ENCODE peak calls at places on chromosomes 11 and 22, in nine cellular contexts. Q, E, T, H, W, U, X, L and G are unnamed samples.
A peak's percentile ranks its signal among the peaks of the same experiment; 100 is the strongest.

GRCh38 chr11:94183886-94184264 is 55.2 kb downstream of the PANX1 start:
- DNase-seq in X (peak; percentile 85), W (peak; percentile 79), T (peak; percentile 41), U (peak; percentile 76), H (peak; percentile 64), Q (no peak), E (peak; percentile 36), L (peak; percentile 86), G (peak; percentile 62)

GRCh38 chr11:126282361-126282741 is 542 bp upstream of the TIRAP start:
- DNase-seq in H (no peak), W (peak; percentile 61), T (peak; percentile 42), X (no peak), E (peak; percentile 52), Q (no peak), U (peak; percentile 52), L (peak; percentile 66), G (peak; percentile 44)

GRCh38 chr11:110598725-110599124 is 113.5 kb downstream of the ARHGAP20 start:
- DNase-seq in W (no peak), H (no peak), E (no peak), L (no peak), Q (no peak), X (peak; percentile 61), U (no peak), T (no peak), G (no peak)

GRCh38 chr11:14446701-14447169 is 52.9 kb downstream of the COPB1 start:
- DNase-seq in Q (no peak), U (no peak), W (peak; percentile 60), X (no peak), L (peak; percentile 60), E (no peak), H (no peak), T (peak; percentile 48), G (peak; percentile 41)

GRCh38 chr22:29032584-29032983 is 29.0 kb downstream of the C22orf31 start:
- DNase-seq in H (no peak), E (no peak), W (peak; percentile 11), U (peak; percentile 14), Q (no peak), L (no peak), T (peak; percentile 5), X (no peak), G (peak; percentile 14)

GRCh38 chr11:119909495-119909894 is 180.5 kb upstream of the NECTIN1 start:
- DNase-seq in H (no peak), X (no peak), L (no peak), U (no peak), E (no peak), W (no peak), Q (no peak), T (no peak), G (no peak)

GRCh38 chr22:42203609-42204008 is 66.8 kb downstream of the TCF20 start:
- DNase-seq in U (no peak), H (no peak), L (no peak), X (no peak), E (no peak), Q (no peak), T (no peak), W (no peak), G (no peak)

GRCh38 chr11:124769804-124770774 is 8.0 kb upstream of the ESAM start:
- DNase-seq in E (no peak), Q (no peak), L (peak; percentile 72), H (no peak), T (no peak), U (peak; percentile 58), X (no peak), W (no peak), G (peak; percentile 61)

GRCh38 chr22:17371446-17371845 is 2.2 kb downstream of the CECR2 start:
- DNase-seq in E (no peak), W (no peak), H (no peak), L (no peak), T (no peak), U (no peak), X (no peak), Q (no peak), G (no peak)

GRCh38 chr22:17376950-17377349 is 7.7 kb downstream of the CECR2 start:
- DNase-seq in U (no peak), E (no peak), Q (no peak), H (no peak), W (no peak), X (no peak), T (no peak), L (no peak), G (no peak)

GRCh38 chr22:17373839-17374238 is 4.6 kb downstream of the CECR2 start:
- DNase-seq in H (no peak), Q (no peak), X (no peak), W (no peak), L (no peak), E (no peak), T (no peak), U (no peak), G (no peak)

GRCh38 chr22:17379939-17380710 is 10.9 kb downstream of the CECR2 start:
- DNase-seq in T (no peak), U (no peak), L (no peak), Q (no peak), E (peak; percentile 30), X (no peak), H (no peak), W (no peak), G (no peak)

DNA sequence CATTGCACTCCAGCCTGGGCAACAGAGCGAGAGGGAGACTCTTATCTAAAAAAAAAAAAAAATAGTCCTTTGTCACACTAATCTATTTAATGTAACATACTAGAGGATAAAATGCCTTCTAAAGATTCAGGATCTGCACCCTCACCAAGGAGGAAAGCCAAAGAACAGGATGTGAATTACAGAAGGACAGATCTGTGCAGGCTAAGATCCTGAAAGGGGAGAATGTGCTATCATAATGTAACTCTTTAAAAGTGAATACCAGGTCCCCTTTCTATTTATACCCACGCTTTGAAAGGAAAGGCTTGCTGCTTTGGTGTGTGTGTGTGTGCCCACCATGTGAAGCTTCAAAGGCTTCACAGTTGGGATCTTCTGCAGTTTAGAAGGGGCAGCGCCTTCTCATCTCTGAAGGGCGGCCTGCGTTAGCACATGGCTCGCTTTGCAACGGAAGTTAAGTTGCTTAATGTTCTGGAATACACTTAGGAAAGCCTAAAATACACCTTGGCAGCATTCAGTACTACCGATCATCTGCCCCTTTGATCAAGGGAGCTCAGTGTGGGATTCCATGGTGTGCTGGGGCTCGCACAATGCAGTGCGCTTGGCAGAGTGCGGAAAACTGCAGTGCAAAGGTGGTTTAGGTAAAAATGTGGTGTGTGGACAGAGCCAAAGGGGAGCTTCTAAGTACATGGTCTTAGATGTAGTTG is 6.8 kb downstream of the CECR2 start:
- DNase-seq in U (no peak), L (no peak), Q (no peak), H (no peak), E (peak; percentile 32), W (no peak), T (no peak), X (no peak), G (no peak)
- H3K4me3 ChIP-seq in U (no peak overlapping the region), L (no peak overlapping the region), Q (no peak overlapping the region), H (no peak overlapping the region), E (no peak overlapping the region), W (no peak overlapping the region), T (no peak overlapping the region), X (no peak overlapping the region), G (no peak overlapping the region)

DNA sequence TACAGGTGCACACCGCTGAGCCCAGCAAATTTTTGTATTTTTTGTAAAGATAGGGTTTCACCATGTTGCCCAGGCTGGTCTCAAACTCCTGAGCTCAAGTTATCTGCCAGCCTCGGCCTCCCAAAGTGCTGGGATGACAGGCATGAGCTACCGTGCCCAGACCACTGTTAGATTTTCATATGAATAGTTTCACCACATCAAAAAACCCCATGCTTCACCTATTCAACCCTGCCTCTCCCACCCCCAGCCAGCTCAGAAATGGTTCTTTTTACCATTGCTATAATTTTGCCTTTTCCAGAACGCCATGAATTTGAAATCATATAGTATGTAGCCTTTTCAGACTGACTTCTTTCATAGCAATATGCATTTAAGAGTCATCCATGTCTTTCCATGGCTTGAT is 37.9 kb downstream of the CDPF1 start:
- DNase-seq in X (no peak), T (no peak), H (no peak), Q (no peak), L (no peak), W (no peak), U (no peak), E (no peak), G (no peak)
- TF ChIP-seq CTCF in X (no peak), T (no peak), H (no peak), Q (no peak), L (no peak), W (no peak), U (no peak), E (no peak), G (no peak)

GRCh38 chr11:66498508-66498907 is 11.9 kb upstream of the BBS1 start:
- DNase-seq in U (no peak), L (no peak), T (no peak), Q (no peak), X (no peak), E (no peak), W (no peak), H (no peak), G (no peak)

GRCh38 chr11:66494935-66495334 is 14.7 kb downstream of the DPP3 start:
- DNase-seq in U (no peak), L (no peak), H (no peak), Q (no peak), T (no peak), X (no peak), W (no peak), E (peak; percentile 5), G (no peak)

GRCh38 chr11:66495401-66495844 is 15.0 kb upstream of the BBS1 start:
- DNase-seq in T (no peak), U (no peak), Q (no peak), L (no peak), W (no peak), X (peak; percentile 75), E (peak; percentile 14), H (no peak), G (no peak)

GRCh38 chr11:66494458-66494857 is 14.2 kb downstream of the DPP3 start:
- DNase-seq in Q (no peak), U (no peak), T (no peak), X (no peak), W (no peak), H (no peak), L (no peak), E (peak; percentile 9), G (no peak)

GRCh38 chr11:66497206-66497605 is 13.2 kb upstream of the BBS1 start:
- DNase-seq in X (no peak), T (no peak), Q (no peak), L (no peak), U (no peak), E (peak; percentile 16), W (no peak), H (no peak), G (no peak)
- H3K4me3 ChIP-seq in X (no peak overlapping the region), T (no peak overlapping the region), Q (no peak overlapping the region), L (no peak overlapping the region), U (no peak overlapping the region), E (no peak overlapping the region), W (no peak overlapping the region), H (no peak overlapping the region), G (no peak overlapping the region)

DNA sequence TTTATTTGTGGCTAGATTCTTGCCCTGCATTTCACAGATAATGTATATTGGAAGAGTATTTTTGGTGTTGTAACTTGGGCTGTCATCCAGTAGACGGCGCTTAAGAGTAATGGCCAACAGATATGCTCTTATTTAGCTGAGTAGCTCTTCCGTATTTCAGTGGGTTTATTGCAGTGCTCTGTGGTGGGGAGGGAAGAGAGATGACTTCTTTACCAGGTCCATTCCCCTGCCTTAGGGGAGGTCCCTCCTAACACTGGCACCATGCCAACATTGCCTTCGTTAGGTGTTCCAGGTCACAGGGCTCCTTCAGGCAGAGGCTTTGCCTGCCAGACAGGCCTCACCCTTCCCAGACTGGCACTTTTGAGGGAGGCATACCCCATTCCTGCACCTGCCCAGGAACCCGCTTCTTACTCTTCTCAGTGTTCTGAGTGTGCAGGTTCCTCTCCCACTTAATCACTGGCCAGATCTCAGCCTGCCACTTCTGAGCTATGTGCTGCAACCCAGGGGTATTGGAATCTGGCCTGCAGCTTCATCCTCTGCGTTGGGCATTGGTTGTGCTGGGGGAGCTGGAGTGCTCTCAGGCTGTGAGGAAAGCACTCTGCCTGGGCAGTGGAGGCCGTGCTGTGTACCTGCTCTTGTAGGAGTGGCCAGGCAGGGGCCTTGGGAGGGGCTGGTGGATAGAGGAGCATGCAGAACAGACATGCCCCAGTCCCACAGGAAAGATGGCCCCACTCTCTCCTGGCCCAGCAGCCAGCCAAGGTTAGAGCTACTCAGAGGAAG is 29.4 kb upstream of the SLN start:
- DNase-seq in W (peak; percentile 45), H (peak; percentile 40), X (no peak), Q (no peak), U (peak; percentile 51), T (peak; percentile 32), E (no peak), L (peak; percentile 72), G (peak; percentile 42)
- TF ChIP-seq CTCF in W (peak; percentile 72), H (peak; percentile 79), X (peak; percentile 43), Q (no peak), U (peak; percentile 83), T (peak; percentile 69), E (no peak), L (peak; percentile 87), G (peak; percentile 64)